ENCODE peak calls at places on chromosomes 1 and 21, in ten cellular contexts. Q, U, X, C, G, B, K, M, L and W are unnamed samples.

GRCh38 chr1:33957854-33958253 is 94.0 kb downstream of the HMGB4 start:
- DNase-seq in Q (no peak), U (no peak), X (no peak), C (no peak), G (no peak), B (no peak), K (no peak), M (no peak), L (no peak), W (no peak)

GRCh38 chr21:45003331-45004058 is 63.7 kb downstream of the SLX9 start:
- DNase-seq in Q (no peak), U (peak; percentile 11), X (no peak), C (no peak), G (peak; percentile 70), B (no peak), K (peak; percentile 28), M (peak; percentile 9), L (no peak), W (no peak)

GRCh38 chr21:42846221-42846620 is 33.1 kb downstream of the WDR4 start:
- DNase-seq in Q (no peak), U (no peak), X (no peak), C (no peak), G (peak; percentile 46), B (no peak), K (no peak), M (peak; percentile 3), L (no peak), W (no peak)

GRCh38 chr1:160553778-160554177 is 25.5 kb downstream of the CD84 start:
- DNase-seq in Q (peak; percentile 81), U (no peak), X (no peak), C (no peak), G (no peak), B (no peak), K (no peak), M (no peak), L (no peak), W (no peak)

GRCh38 chr1:238318294-238318908 is 427.7 kb upstream of the ZP4 start:
- DNase-seq in Q (no peak), U (no peak), X (no peak), C (no peak), G (no peak), B (no peak), K (no peak), M (no peak), L (no peak), W (peak; percentile 91)

GRCh38 chr1:54407957-54408700 is 1.9 kb upstream of the SSBP3 start:
- DNase-seq in Q (no peak), U (peak; percentile 91), X (peak; percentile 85), C (peak; percentile 48), G (no peak), B (peak; percentile 80), K (no peak), M (no peak), L (no peak), W (no peak)

GRCh38 chr1:60504206-60504868 is 430.8 kb upstream of the C1orf87 start:
- DNase-seq in Q (no peak), U (no peak), X (no peak), C (no peak), G (no peak), B (no peak), K (no peak), M (no peak), L (no peak), W (no peak)

GRCh38 chr1:31155216-31155806 is 84.4 kb downstream of the NKAIN1 start:
- DNase-seq in Q (peak; percentile 77), U (peak; percentile 71), X (peak; percentile 88), C (peak; percentile 71), G (peak; percentile 78), B (peak; percentile 67), K (peak; percentile 66), M (peak; percentile 69), L (peak; percentile 42), W (peak; percentile 76)

DNA sequence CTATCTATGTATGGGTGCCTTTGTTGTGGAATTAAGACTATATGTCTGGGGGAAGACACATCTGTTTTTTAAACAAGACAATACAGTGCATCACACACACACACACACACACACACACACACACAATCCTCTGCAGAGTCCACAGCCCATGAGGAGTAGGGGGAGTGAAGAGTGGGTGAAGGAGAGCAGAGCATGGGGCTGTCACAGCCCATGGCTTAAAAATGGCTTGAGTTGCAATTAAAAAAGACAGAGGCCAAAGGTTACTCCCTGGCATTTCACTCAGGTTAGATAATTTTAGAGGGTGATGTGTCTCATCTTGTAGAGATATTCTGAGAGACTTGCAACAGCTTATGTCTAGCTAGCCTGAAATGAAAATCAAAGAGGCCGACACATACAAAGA is 176.5 kb upstream of the PLXNA2 start:
- DNase-seq in Q (no peak), U (no peak), X (no peak), C (no peak), G (no peak), B (no peak), K (no peak), M (no peak), L (no peak), W (no peak)
- H3K4me3 ChIP-seq in Q (no peak overlapping the region), U (no peak overlapping the region), X (no peak overlapping the region), C (no peak overlapping the region), G (no peak overlapping the region), B (no peak overlapping the region), K (no peak overlapping the region), M (no peak overlapping the region), L (no peak overlapping the region), W (no peak overlapping the region)

GRCh38 chr1:241817331-241817792 is 30.6 kb upstream of the EXO1 start:
- DNase-seq in Q (no peak), U (peak; percentile 91), X (no peak), C (no peak), G (no peak), B (peak; percentile 90), K (no peak), M (no peak), L (no peak), W (no peak)
- H3K4me3 ChIP-seq in Q (no peak overlapping the region), U (no peak overlapping the region), X (no peak overlapping the region), C (no peak overlapping the region), G (no peak overlapping the region), B (no peak overlapping the region), K (no peak overlapping the region), M (no peak overlapping the region), L (no peak overlapping the region), W (no peak overlapping the region)

GRCh38 chr1:50973255-50973654 is 3.2 kb downstream of the CDKN2C start:
- DNase-seq in Q (no peak), U (no peak), X (no peak), C (no peak), G (no peak), B (no peak), K (no peak), M (no peak), L (no peak), W (no peak)
- H3K4me3 ChIP-seq in Q (peak overlapping the region; percentile 88), U (no peak overlapping the region), X (no peak overlapping the region), C (no peak overlapping the region), G (peak overlapping the region; percentile 96), B (no peak overlapping the region), K (no peak overlapping the region), M (peak overlapping the region; percentile 93), L (no peak overlapping the region), W (no peak overlapping the region)

GRCh38 chr1:3630161-3630611 is 5.4 kb downstream of the TPRG1L start:
- DNase-seq in Q (no peak), U (no peak), X (no peak), C (no peak), G (no peak), B (no peak), K (no peak), M (no peak), L (no peak), W (no peak)
- H3K4me3 ChIP-seq in Q (no peak overlapping the region), U (no peak overlapping the region), X (no peak overlapping the region), C (no peak overlapping the region), G (no peak overlapping the region), B (no peak overlapping the region), K (no peak overlapping the region), M (no peak overlapping the region), L (no peak overlapping the region), W (no peak overlapping the region)

GRCh38 chr1:6790146-6790545 is 4.9 kb downstream of the CAMTA1 start:
- DNase-seq in Q (no peak), U (no peak), X (no peak), C (no peak), G (no peak), B (no peak), K (no peak), M (no peak), L (no peak), W (no peak)
- H3K4me3 ChIP-seq in Q (no peak overlapping the region), U (no peak overlapping the region), X (no peak overlapping the region), C (no peak overlapping the region), G (no peak overlapping the region), B (no peak overlapping the region), K (no peak overlapping the region), M (no peak overlapping the region), L (no peak overlapping the region), W (no peak overlapping the region)